ENCODE peak calls at places on chromosomes 2 and 18, in seven cellular contexts. C is endothelial cell of umbilical vein, P is sigmoid colon, B is A549, V is psoas muscle, X is K562, L is prostate gland. N is an unnamed sample. For H3K4me1, the result is how much of the 10 kb centered on the place peaks cover.

GRCh38 chr2:189254268-189254883 is 74.8 kb upstream of the COL5A2 start:
- DNase-seq in X (no peak), P (peak), C (no peak), B (no peak), L (no peak), V (peak), N (no peak)

GRCh38 chr18:41096504-41096903 is 858.5 kb upstream of the PIK3C3 start:
- DNase-seq in P (no peak), B (no peak), L (no peak), X (no peak), C (peak), V (no peak), N (no peak)

GRCh38 chr2:9556121-9556869 is 665 bp upstream of the ADAM17 start:
- DNase-seq in B (peak), C (peak), L (peak), V (no peak), X (peak), P (no peak), N (no peak)

GRCh38 chr2:205786976-205787375 is 104.7 kb downstream of the NRP2 start:
- DNase-seq in L (no peak), B (no peak), X (no peak), P (no peak), C (no peak), V (no peak), N (no peak)

GRCh38 chr18:22783662-22784076 is 149.5 kb upstream of the RBBP8 start:
- DNase-seq in V (no peak), C (no peak), L (no peak), B (no peak), X (no peak), P (no peak), N (peak)

GRCh38 chr2:219149667-219150066 is 10.9 kb downstream of the NHEJ1 start:
- DNase-seq in V (no peak), P (no peak), L (no peak), X (no peak), B (no peak), C (peak), N (no peak)

GRCh38 chr2:234930397-234930796 is 21.4 kb upstream of the SH3BP4 start:
- DNase-seq in B (no peak), L (no peak), C (no peak), V (no peak), X (no peak), P (no peak), N (no peak)

GRCh38 chr2:179932786-179933185 is 71.4 kb upstream of the ZNF385B start:
- DNase-seq in P (no peak), X (no peak), V (no peak), L (peak), B (no peak), C (no peak), N (no peak)

GRCh38 chr2:240736281-240737250 is 44.9 kb downstream of the AQP12A start:
- DNase-seq in X (no peak), C (no peak), L (no peak), V (no peak), P (no peak), B (no peak), N (no peak)

GRCh38 chr2:113863166-113863565 is 26.7 kb upstream of the ACTR3 start:
- DNase-seq in P (no peak), V (no peak), C (no peak), X (no peak), B (no peak), L (no peak), N (no peak)

GRCh38 chr2:33265584-33266338 is 210.7 kb upstream of the RASGRP3 start:
- DNase-seq in C (no peak), P (no peak), B (no peak), X (no peak), L (no peak), V (no peak), N (no peak)

GRCh38 chr18:54672846-54673475 is 81.9 kb downstream of the DYNAP start:
- DNase-seq in L (no peak), V (no peak), P (no peak), B (no peak), X (no peak), C (no peak), N (peak)

GRCh38 chr2:180728928-180729559 is 251.4 kb upstream of the UBE2E3 start:
- DNase-seq in B (peak), L (no peak), C (peak), P (no peak), V (no peak), X (no peak), N (no peak)

GRCh38 chr2:148273158-148273691 is 252.3 kb downstream of the MBD5 start:
- DNase-seq in C (no peak), V (no peak), P (no peak), X (no peak), B (no peak), L (no peak), N (no peak)

GRCh38 chr2:160221391-160222276 is 21.6 kb upstream of the ITGB6 start:
- DNase-seq in L (peak), B (peak), P (peak), X (no peak), C (peak), V (peak), N (peak)

GRCh38 chr18:52992041-52992440 is 652.0 kb downstream of the DCC start:
- DNase-seq in X (no peak), P (no peak), L (no peak), C (no peak), V (no peak), B (no peak), N (no peak)

GRCh38 chr2:225097035-225097434 is 54.8 kb upstream of the DOCK10 start:
- DNase-seq in L (no peak), V (no peak), B (no peak), X (no peak), C (no peak), P (no peak), N (no peak)

GRCh38 chr2:240960309-240960962 is 38.0 kb upstream of the SNED1 start:
- DNase-seq in B (no peak), P (peak), X (no peak), C (peak), L (no peak), V (no peak), N (no peak)

GRCh38 chr2:74862268-74862964 is 28.5 kb downstream of the HK2 start:
- DNase-seq in P (no peak), X (peak), L (no peak), C (no peak), B (no peak), V (no peak), N (peak)

GRCh38 chr2:86570069-86570468 is 6.8 kb upstream of the CHMP3 start:
- DNase-seq in B (no peak), C (no peak), V (no peak), L (no peak), P (no peak), X (no peak), N (no peak)

GRCh38 chr2:227411320-227411989 is 23.7 kb upstream of the SCYGR1 start:
- DNase-seq in X (no peak), P (no peak), C (no peak), B (no peak), L (no peak), V (no peak), N (no peak)

GRCh38 chr2:156300337-156300736 is 32.2 kb downstream of the NR4A2 start:
- DNase-seq in P (no peak), X (no peak), V (no peak), L (no peak), C (no peak), B (no peak), N (peak)

GRCh38 chr18:57908092-57908491 is 105.0 kb upstream of the ATP8B1 start:
- DNase-seq in X (no peak), L (no peak), B (no peak), C (peak), V (no peak), P (no peak), N (no peak)

GRCh38 chr18:57909620-57910019 is 106.5 kb upstream of the ATP8B1 start:
- DNase-seq in B (no peak), C (no peak), V (no peak), P (no peak), L (no peak), X (no peak), N (no peak)

GRCh38 chr18:57910817-57911216 is 107.7 kb upstream of the ATP8B1 start:
- DNase-seq in V (no peak), C (no peak), X (peak), B (peak), L (no peak), P (no peak), N (no peak)

GRCh38 chr18:57910134-57910533 is 107.0 kb upstream of the ATP8B1 start:
- DNase-seq in P (no peak), L (no peak), X (no peak), B (no peak), V (no peak), C (no peak), N (no peak)

DNA sequence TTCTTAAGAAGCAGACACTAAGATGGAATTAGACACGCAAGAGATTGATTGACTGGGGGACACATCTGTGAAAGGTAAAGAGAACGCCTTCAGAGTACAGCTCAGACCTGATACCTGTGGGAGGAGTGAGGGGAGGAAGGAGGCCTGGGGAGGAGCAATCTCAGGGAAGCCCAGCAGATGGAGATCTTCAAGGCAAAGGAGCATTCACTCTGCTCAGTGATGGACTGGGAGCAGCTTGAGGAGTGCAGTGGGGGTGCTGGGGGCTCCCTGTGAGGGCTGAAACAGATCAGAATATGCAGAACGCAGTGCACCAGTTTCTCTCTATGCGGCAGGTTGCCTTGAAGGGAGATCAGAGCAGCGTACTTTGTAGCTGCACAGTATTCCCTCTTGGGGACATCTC is 103.7 kb upstream of the ATP8B1 start:
- DNase-seq in L (no peak), P (no peak), C (no peak), X (peak), B (peak), V (no peak), N (no peak)
- TF ChIP-seq CTCF in L (no peak), P (no peak), C (peak), X (peak), B (no peak), V (no peak), N (no peak)

DNA sequence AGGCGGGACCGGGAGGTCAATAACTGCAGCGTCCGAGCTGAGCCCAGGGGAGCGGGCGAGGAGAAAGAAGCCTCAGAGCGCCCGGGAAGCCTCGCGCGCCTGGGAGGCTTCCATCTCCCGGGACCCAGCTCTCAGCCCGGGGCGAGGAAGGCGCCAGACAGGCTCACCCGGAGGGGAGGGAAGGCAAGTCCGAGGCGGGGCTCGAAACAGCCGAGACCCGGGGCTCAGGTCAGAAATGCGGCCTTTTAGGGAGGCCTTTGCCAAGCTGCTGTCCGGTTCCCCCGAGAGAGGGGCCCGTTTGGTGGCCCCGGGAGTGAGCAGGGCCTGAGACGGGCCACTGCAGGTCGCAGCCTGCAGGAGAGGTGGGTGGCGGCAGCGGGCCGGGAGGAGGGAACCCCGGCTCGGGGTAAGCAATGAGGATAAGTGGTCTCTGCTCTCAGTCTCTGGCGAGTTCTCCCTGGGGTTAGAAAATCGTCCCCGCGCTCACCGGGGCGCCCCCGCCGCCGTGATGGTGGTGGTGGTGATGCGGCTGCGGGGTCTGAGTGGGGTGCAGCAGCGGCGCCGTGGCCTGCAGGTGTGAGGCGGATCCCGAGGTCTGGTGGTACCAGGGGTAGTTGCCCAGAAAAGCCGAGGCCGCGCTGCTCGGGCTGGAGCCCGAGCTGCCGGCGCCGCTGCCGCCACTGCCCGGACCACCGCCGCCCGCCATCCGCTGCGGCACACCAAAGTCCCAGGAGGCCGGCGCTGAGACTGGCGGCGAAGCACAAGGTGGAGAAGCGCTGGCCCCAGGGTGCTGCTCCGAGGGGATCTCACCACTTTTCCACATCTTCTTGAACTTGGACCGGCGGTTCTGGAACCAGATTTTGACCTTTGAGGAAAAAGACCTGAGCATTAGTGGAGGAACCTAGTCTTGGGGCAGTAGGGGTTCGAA is 2.4 kb downstream of the DLX2 start:
- DNase-seq in X (no peak), V (no peak), B (no peak), P (no peak), C (no peak), L (no peak), N (no peak)
- H3K4me1 ChIP-seq in X (half or more), V (half or more), B (under half), P (half or more), C (under half), L (under half), N (under half)

DNA sequence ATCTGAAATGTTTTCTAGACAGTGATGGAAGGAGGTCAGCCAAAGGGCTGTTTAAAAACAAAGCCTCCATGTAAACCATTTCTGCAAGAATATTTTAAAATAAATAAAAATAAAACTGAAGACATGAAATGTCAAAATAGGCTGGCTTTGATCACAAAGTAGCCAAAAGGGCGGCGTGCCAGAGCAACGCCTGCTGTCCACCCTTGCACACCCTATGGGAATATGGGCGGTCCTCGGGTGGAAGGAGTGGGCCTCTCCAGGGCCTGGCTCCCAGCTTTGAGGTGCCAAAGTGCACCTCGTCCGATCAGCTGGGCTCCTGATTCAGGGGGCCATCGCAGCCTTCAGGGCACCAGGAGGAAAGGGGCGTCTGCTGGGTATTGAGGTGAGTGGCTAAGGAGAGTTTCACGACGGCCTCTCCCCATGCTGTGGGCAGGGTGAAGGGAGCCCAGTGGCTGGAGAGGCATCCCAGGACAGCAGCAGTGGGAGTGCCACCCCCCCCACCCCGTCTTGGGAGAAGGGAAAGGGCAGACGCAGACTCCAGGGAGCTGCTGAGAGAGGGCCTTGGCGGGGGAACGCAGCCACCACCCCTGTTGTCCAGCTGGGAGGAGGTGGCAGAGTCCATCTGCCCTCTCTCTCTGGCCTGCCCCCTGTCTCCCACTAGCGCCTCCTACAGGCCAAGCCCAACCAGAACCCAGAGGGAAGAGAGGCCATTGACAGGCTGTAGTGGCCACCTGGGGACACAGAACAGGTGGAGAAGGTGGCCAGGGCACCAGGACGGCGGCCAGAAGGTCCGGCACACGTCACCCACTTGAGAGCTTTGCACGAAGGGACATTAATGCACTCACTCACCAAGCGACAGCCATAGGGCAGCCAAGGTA is 5.7 kb upstream of the ERFE start:
- DNase-seq in B (no peak), V (no peak), X (no peak), L (no peak), P (no peak), C (no peak), N (no peak)
- TF ChIP-seq CTCF in B (no peak), V (peak), X (peak), L (no peak), P (no peak), C (no peak), N (no peak)

GRCh38 chr2:46352621-46353020 is 55.4 kb downstream of the EPAS1 start:
- DNase-seq in C (peak), P (no peak), V (no peak), L (no peak), X (no peak), B (no peak), N (no peak)

GRCh38 chr2:46349115-46349547 is 51.9 kb downstream of the EPAS1 start:
- DNase-seq in C (no peak), V (no peak), X (no peak), L (no peak), B (no peak), P (no peak), N (no peak)

GRCh38 chr2:46353509-46353908 is 56.3 kb downstream of the EPAS1 start:
- DNase-seq in X (no peak), L (no peak), B (no peak), P (no peak), C (no peak), V (no peak), N (no peak)

GRCh38 chr2:46350030-46350699 is 53.0 kb downstream of the EPAS1 start:
- DNase-seq in B (no peak), V (no peak), X (no peak), C (peak), P (no peak), L (no peak), N (no peak)

GRCh38 chr2:46351388-46352141 is 54.4 kb downstream of the EPAS1 start:
- DNase-seq in P (no peak), B (no peak), X (no peak), C (peak), L (no peak), V (peak), N (no peak)
- H3K4me1 ChIP-seq in P (under half), B (under half), X (under half), C (half or more), L (under half), V (under half), N (under half)

GRCh38 chr18:24271381-24272331 is 126.0 kb downstream of the OSBPL1A start:
- DNase-seq in L (peak), B (peak), C (peak), V (peak), X (peak), P (peak), N (peak)
- TF ChIP-seq CTCF in L (peak), B (peak), C (no peak), V (peak), X (no peak), P (no peak), N (peak)

DNA sequence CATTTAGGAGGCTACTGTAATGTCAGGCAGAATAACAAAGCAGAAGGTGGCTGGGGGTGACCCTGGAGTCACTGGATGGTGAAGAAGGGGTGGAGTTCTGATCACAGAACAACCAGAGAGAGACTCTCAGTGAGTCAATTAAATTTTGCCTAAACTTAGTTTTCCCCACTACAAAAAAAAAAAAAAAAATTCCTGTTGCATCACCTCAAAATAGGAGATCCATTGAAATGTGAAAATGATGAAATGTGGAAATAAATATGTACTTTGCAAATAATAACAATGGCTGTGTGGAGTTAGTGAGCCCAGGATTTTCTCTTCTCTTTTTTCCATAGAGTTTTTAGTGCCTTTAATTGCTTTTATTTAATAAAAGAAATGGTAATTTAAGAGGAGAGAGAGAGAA is 165.5 kb downstream of the GFPT1 start:
- DNase-seq in P (no peak), V (no peak), L (no peak), B (no peak), X (no peak), C (no peak), N (no peak)
- H3K4me1 ChIP-seq in P (under half), V (under half), L (under half), B (under half), X (under half), C (under half), N (under half)

DNA sequence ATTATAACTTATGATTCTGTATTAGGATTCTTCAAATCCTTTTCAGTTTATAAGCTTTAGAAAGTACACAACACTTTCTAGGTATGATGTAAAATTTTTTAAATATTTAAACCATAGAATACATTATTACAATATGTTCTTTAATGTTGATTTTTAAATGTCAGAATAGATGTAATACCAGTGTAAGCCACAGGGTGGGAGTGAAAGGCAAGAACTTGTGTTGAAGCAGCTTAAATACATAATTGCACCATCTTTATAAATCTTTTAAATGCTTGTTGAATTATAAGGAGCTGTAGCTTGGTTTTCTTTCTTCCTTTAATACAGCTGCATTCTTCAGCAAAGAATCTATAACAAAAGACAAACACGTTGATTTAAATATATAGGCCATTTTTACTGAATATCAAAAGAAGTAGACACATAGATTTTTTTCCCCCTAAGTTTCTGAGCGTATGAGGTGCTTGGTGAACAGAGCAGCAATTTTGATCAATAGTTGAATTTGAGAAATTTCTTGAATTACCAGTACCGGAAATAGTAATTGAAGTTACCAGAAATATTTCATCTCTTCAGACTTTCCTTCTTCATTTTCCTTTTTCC is 63.0 kb downstream of the TANK start:
- DNase-seq in B (no peak), V (no peak), P (no peak), L (peak), C (peak), X (peak), N (peak)
- TF ChIP-seq CTCF in B (peak), V (peak), P (peak), L (peak), C (peak), X (peak), N (peak)

DNA sequence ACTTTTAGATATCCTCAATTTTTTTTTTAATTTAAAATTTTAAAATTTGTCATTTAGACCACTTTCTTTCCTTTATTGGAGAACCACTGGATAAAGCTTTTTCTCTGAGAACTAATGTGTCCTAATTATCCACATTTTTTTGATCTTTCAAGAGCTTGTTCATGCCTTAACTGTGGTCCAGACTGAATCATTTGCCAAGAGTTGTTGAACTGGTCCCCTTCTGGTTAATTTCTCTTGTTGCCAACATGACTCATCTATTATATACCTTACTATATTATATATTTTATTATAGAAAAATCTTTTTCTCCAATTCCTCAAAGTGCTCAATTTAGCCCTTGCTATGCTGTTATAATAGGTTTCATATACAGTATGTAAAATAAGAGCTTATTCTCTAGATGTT is 53.1 kb upstream of the TMEM87B start:
- DNase-seq in X (no peak), V (no peak), L (no peak), P (no peak), C (no peak), B (no peak), N (no peak)
- H3K4me1 ChIP-seq in X (under half), V (under half), L (under half), P (under half), C (under half), B (under half), N (under half)

N was measured in Caco-2.